ENCODE peak calls at places on chromosome 16, in nine cellular contexts. R, E, T, U, W, H, D, X and O are unnamed samples.

GRCh38 chr16:73057369-73058210 is 9.7 kb upstream of the ZFHX3 start:
- DNase-seq in R (peak; percentile 76), E (no peak), T (no peak), U (no peak), W (no peak), H (no peak), D (no peak), X (no peak), O (peak; percentile 19)

GRCh38 chr16:46607529-46607928 is 13.7 kb downstream of the SHCBP1 start:
- DNase-seq in R (no peak), E (no peak), T (peak; percentile 21), U (peak; percentile 14), W (no peak), H (no peak), D (no peak), X (no peak), O (no peak)

GRCh38 chr16:23611936-23612335 is 15.8 kb upstream of the NDUFAB1 start:
- DNase-seq in R (no peak), E (no peak), T (no peak), U (no peak), W (no peak), H (no peak), D (no peak), X (no peak), O (no peak)

GRCh38 chr16:62135903-62136302 is 99.7 kb upstream of the CDH8 start:
- DNase-seq in R (no peak), E (no peak), T (no peak), U (no peak), W (no peak), H (no peak), D (no peak), X (no peak), O (no peak)

GRCh38 chr16:82135844-82136243 is 34.2 kb downstream of the MPHOSPH6 start:
- DNase-seq in R (no peak), E (no peak), T (no peak), U (no peak), W (no peak), H (no peak), D (no peak), X (no peak), O (no peak)

GRCh38 chr16:69118994-69119393 is 13.4 kb downstream of the CHTF8 start:
- DNase-seq in R (no peak), E (no peak), T (no peak), U (no peak), W (no peak), H (no peak), D (peak; percentile 35), X (no peak), O (no peak)

GRCh38 chr16:79261944-79262552 is 338.5 kb downstream of the MAF start:
- DNase-seq in R (no peak), E (no peak), T (no peak), U (no peak), W (no peak), H (no peak), D (no peak), X (no peak), O (no peak)

GRCh38 chr16:27444015-27444414 is 42.0 kb downstream of the IL21R start:
- DNase-seq in R (no peak), E (no peak), T (no peak), U (no peak), W (no peak), H (no peak), D (no peak), X (no peak), O (no peak)

GRCh38 chr16:927406-927805 is 43.4 kb downstream of the LMF1 start:
- DNase-seq in R (no peak), E (no peak), T (no peak), U (no peak), W (no peak), H (no peak), D (no peak), X (no peak), O (no peak)